ENCODE peak calls at places on chromosomes 2 and 18, in seven cellular contexts. G, P, T, C, F, K and R are unnamed samples.

GRCh38 chr2:152644197-152644873 is 72.9 kb downstream of the PRPF40A start:
- DNase-seq in G (no peak), P (no peak), T (no peak), C (no peak), F (no peak), K (no peak), R (no peak)

GRCh38 chr2:154886316-154886715 is 187.8 kb downstream of the KCNJ3 start:
- DNase-seq in G (no peak), P (no peak), T (no peak), C (no peak), F (no peak), K (no peak), R (no peak)

GRCh38 chr2:163044116-163044515 is 205.5 kb upstream of the KCNH7 start:
- DNase-seq in G (no peak), P (no peak), T (no peak), C (no peak), F (no peak), K (no peak), R (no peak)

GRCh38 chr2:222159221-222159620 is 139.6 kb downstream of the PAX3 start:
- DNase-seq in G (no peak), P (no peak), T (no peak), C (no peak), F (no peak), K (no peak), R (no peak)

GRCh38 chr18:5630766-5631413 is 87.1 kb upstream of the EPB41L3 start:
- DNase-seq in G (no peak), P (no peak), T (no peak), C (no peak), F (no peak), K (no peak), R (no peak)

GRCh38 chr2:66683599-66683998 is 248.7 kb downstream of the MEIS1 start:
- DNase-seq in G (no peak), P (no peak), T (no peak), C (no peak), F (peak), K (no peak), R (no peak)

GRCh38 chr2:110865188-110865587 is 132.8 kb downstream of the ACOXL start:
- DNase-seq in G (no peak), P (no peak), T (peak), C (no peak), F (no peak), K (no peak), R (peak)

GRCh38 chr2:212549463-212549862 is 10.9 kb upstream of the ERBB4 start:
- DNase-seq in G (no peak), P (no peak), T (no peak), C (no peak), F (no peak), K (no peak), R (no peak)

GRCh38 chr2:12267042-12267441 is 449.7 kb upstream of the TRIB2 start:
- DNase-seq in G (no peak), P (no peak), T (no peak), C (no peak), F (no peak), K (no peak), R (no peak)

GRCh38 chr2:75025633-75026380 is 67.4 kb downstream of the POLE4 start:
- DNase-seq in G (no peak), P (no peak), T (no peak), C (no peak), F (no peak), K (no peak), R (no peak)

GRCh38 chr2:69465513-69466456 is 28.6 kb upstream of the NFU1 start:
- DNase-seq in G (no peak), P (no peak), T (no peak), C (no peak), F (peak), K (no peak), R (no peak)

GRCh38 chr2:121080013-121080772 is 204.8 kb downstream of the TFCP2L1 start:
- DNase-seq in G (peak), P (peak), T (peak), C (peak), F (peak), K (peak), R (no peak)

GRCh38 chr2:118738524-118739308 is 108.7 kb downstream of the EN1 start:
- DNase-seq in G (peak), P (no peak), T (no peak), C (no peak), F (no peak), K (peak), R (peak)

GRCh38 chr2:67050621-67051020 is 346.5 kb upstream of the ETAA1 start:
- DNase-seq in G (peak), P (no peak), T (no peak), C (no peak), F (no peak), K (peak), R (no peak)